ENCODE peak calls at places on chromosome 1, in eight cellular contexts. One of them, this sample, is unnamed.

GRCh38 chr1:212287261-212287895 is 2.2 kb downstream of the PPP2R5A start:
- DNase-seq in astrocyte of the spinal cord: no peak
- DNase-seq in brain microvascular endothelial cell: no peak
- DNase-seq in RWPE1: no peak
- DNase-seq in MCF 10A: peak; percentile 34
- DNase-seq in H9: no peak
- DNase-seq in GM13976: no peak
- DNase-seq in hepatocyte: no peak
- DNase-seq in this sample: no peak

GRCh38 chr1:205923663-205924435 is 19.4 kb downstream of the SLC26A9 start:
- DNase-seq in astrocyte of the spinal cord: no peak
- DNase-seq in brain microvascular endothelial cell: no peak
- DNase-seq in RWPE1: no peak
- DNase-seq in MCF 10A: no peak
- DNase-seq in H9: no peak
- DNase-seq in GM13976: no peak
- DNase-seq in hepatocyte: no peak
- DNase-seq in this sample: no peak

GRCh38 chr1:6056549-6056948 is 10.9 kb downstream of the KCNAB2 start:
- DNase-seq in astrocyte of the spinal cord: no peak
- DNase-seq in brain microvascular endothelial cell: no peak
- DNase-seq in RWPE1: no peak
- DNase-seq in MCF 10A: no peak
- DNase-seq in H9: no peak
- DNase-seq in GM13976: no peak
- DNase-seq in hepatocyte: no peak
- DNase-seq in this sample: no peak

GRCh38 chr1:15525043-15525958 is 1.3 kb upstream of the CASP9 start:
- DNase-seq in astrocyte of the spinal cord: peak; percentile 18
- DNase-seq in brain microvascular endothelial cell: no peak
- DNase-seq in RWPE1: peak; percentile 99
- DNase-seq in MCF 10A: peak; percentile 99
- DNase-seq in H9: no peak
- DNase-seq in GM13976: no peak
- DNase-seq in hepatocyte: peak; percentile 31
- DNase-seq in this sample: peak; percentile 99

GRCh38 chr1:96715482-96715881 is 6.1 kb upstream of the PTBP2 start:
- DNase-seq in astrocyte of the spinal cord: no peak
- DNase-seq in brain microvascular endothelial cell: no peak
- DNase-seq in RWPE1: no peak
- DNase-seq in MCF 10A: no peak
- DNase-seq in H9: peak; percentile 70
- DNase-seq in GM13976: no peak
- DNase-seq in hepatocyte: no peak
- DNase-seq in this sample: no peak

GRCh38 chr1:22143065-22143514 is at the start of gene WNT4:
- DNase-seq in astrocyte of the spinal cord: no peak
- DNase-seq in brain microvascular endothelial cell: no peak
- DNase-seq in RWPE1: peak; percentile 72
- DNase-seq in MCF 10A: peak; percentile 34
- DNase-seq in H9: peak; percentile 62
- DNase-seq in GM13976: peak; percentile 88
- DNase-seq in hepatocyte: peak; percentile 75
- DNase-seq in this sample: peak; percentile 81

GRCh38 chr1:32321712-32322291 is 14.2 kb downstream of the MARCKSL1 start:
- DNase-seq in astrocyte of the spinal cord: no peak
- DNase-seq in brain microvascular endothelial cell: no peak
- DNase-seq in RWPE1: no peak
- DNase-seq in MCF 10A: no peak
- DNase-seq in H9: no peak
- DNase-seq in GM13976: no peak
- DNase-seq in hepatocyte: peak; percentile 79
- DNase-seq in this sample: no peak

GRCh38 chr1:66246371-66247262 is 287.3 kb upstream of the SGIP1 start:
- DNase-seq in astrocyte of the spinal cord: no peak
- DNase-seq in brain microvascular endothelial cell: no peak
- DNase-seq in RWPE1: no peak
- DNase-seq in MCF 10A: no peak
- DNase-seq in H9: no peak
- DNase-seq in GM13976: no peak
- DNase-seq in hepatocyte: no peak
- DNase-seq in this sample: no peak

GRCh38 chr1:156860113-156860638 is 489 bp upstream of the NTRK1 start:
- DNase-seq in astrocyte of the spinal cord: peak; percentile 44
- DNase-seq in brain microvascular endothelial cell: peak; percentile 23
- DNase-seq in RWPE1: peak; percentile 62
- DNase-seq in MCF 10A: peak; percentile 60
- DNase-seq in H9: peak; percentile 71
- DNase-seq in GM13976: peak; percentile 90
- DNase-seq in hepatocyte: peak; percentile 61
- DNase-seq in this sample: no peak

GRCh38 chr1:229557214-229557850 is 1.2 kb downstream of the ABCB10 start:
- DNase-seq in astrocyte of the spinal cord: peak; percentile 18
- DNase-seq in brain microvascular endothelial cell: no peak
- DNase-seq in RWPE1: no peak
- DNase-seq in MCF 10A: peak; percentile 48
- DNase-seq in H9: no peak
- DNase-seq in GM13976: peak; percentile 52
- DNase-seq in hepatocyte: peak; percentile 29
- DNase-seq in this sample: no peak

GRCh38 chr1:40592107-40592773 is 60.8 kb downstream of the ZNF684 start:
- DNase-seq in astrocyte of the spinal cord: peak; percentile 27
- DNase-seq in brain microvascular endothelial cell: peak; percentile 38
- DNase-seq in RWPE1: peak; percentile 34
- DNase-seq in MCF 10A: peak; percentile 64
- DNase-seq in H9: peak; percentile 33
- DNase-seq in GM13976: no peak
- DNase-seq in hepatocyte: peak; percentile 34
- DNase-seq in this sample: no peak

GRCh38 chr1:9100471-9101043 is 28.3 kb downstream of the GPR157 start:
- DNase-seq in astrocyte of the spinal cord: peak; percentile 50
- DNase-seq in brain microvascular endothelial cell: peak; percentile 49
- DNase-seq in RWPE1: no peak
- DNase-seq in MCF 10A: no peak
- DNase-seq in H9: no peak
- DNase-seq in GM13976: peak; percentile 6
- DNase-seq in hepatocyte: peak; percentile 35
- DNase-seq in this sample: no peak

GRCh38 chr1:17802164-17802563 is 47.0 kb downstream of the ACTL8 start:
- DNase-seq in astrocyte of the spinal cord: no peak
- DNase-seq in brain microvascular endothelial cell: peak; percentile 7
- DNase-seq in RWPE1: no peak
- DNase-seq in MCF 10A: no peak
- DNase-seq in H9: no peak
- DNase-seq in GM13976: no peak
- DNase-seq in hepatocyte: no peak
- DNase-seq in this sample: no peak

GRCh38 chr1:207223162-207223561 is 98.3 kb upstream of the CD55 start:
- DNase-seq in astrocyte of the spinal cord: no peak
- DNase-seq in brain microvascular endothelial cell: no peak
- DNase-seq in RWPE1: peak; percentile 23
- DNase-seq in MCF 10A: no peak
- DNase-seq in H9: no peak
- DNase-seq in GM13976: no peak
- DNase-seq in hepatocyte: no peak
- DNase-seq in this sample: no peak

GRCh38 chr1:199298825-199299224 is 660.0 kb downstream of the PTPRC start:
- DNase-seq in astrocyte of the spinal cord: no peak
- DNase-seq in brain microvascular endothelial cell: no peak
- DNase-seq in RWPE1: no peak
- DNase-seq in MCF 10A: no peak
- DNase-seq in H9: no peak
- DNase-seq in GM13976: no peak
- DNase-seq in hepatocyte: no peak
- DNase-seq in this sample: no peak

GRCh38 chr1:25666437-25666836 is 49.8 kb downstream of the MAN1C1 start:
- DNase-seq in astrocyte of the spinal cord: no peak
- DNase-seq in brain microvascular endothelial cell: no peak
- DNase-seq in RWPE1: no peak
- DNase-seq in MCF 10A: no peak
- DNase-seq in H9: no peak
- DNase-seq in GM13976: no peak
- DNase-seq in hepatocyte: no peak
- DNase-seq in this sample: no peak

GRCh38 chr1:153190373-153190772 is 12.9 kb upstream of the LELP1 start:
- DNase-seq in astrocyte of the spinal cord: no peak
- DNase-seq in brain microvascular endothelial cell: no peak
- DNase-seq in RWPE1: peak; percentile 22
- DNase-seq in MCF 10A: peak; percentile 62
- DNase-seq in H9: no peak
- DNase-seq in GM13976: no peak
- DNase-seq in hepatocyte: no peak
- DNase-seq in this sample: no peak

GRCh38 chr1:153195216-153195615 is 8.0 kb upstream of the LELP1 start:
- DNase-seq in astrocyte of the spinal cord: no peak
- DNase-seq in brain microvascular endothelial cell: no peak
- DNase-seq in RWPE1: no peak
- DNase-seq in MCF 10A: no peak
- DNase-seq in H9: no peak
- DNase-seq in GM13976: no peak
- DNase-seq in hepatocyte: no peak
- DNase-seq in this sample: no peak

GRCh38 chr1:153194331-153195050 is 8.7 kb upstream of the LELP1 start:
- DNase-seq in astrocyte of the spinal cord: no peak
- DNase-seq in brain microvascular endothelial cell: no peak
- DNase-seq in RWPE1: no peak
- DNase-seq in MCF 10A: no peak
- DNase-seq in H9: no peak
- DNase-seq in GM13976: no peak
- DNase-seq in hepatocyte: no peak
- DNase-seq in this sample: no peak

GRCh38 chr1:153192697-153193096 is 10.5 kb upstream of the LELP1 start:
- DNase-seq in astrocyte of the spinal cord: no peak
- DNase-seq in brain microvascular endothelial cell: no peak
- DNase-seq in RWPE1: peak; percentile 57
- DNase-seq in MCF 10A: peak; percentile 77
- DNase-seq in H9: peak; percentile 43
- DNase-seq in GM13976: peak; percentile 24
- DNase-seq in hepatocyte: no peak
- DNase-seq in this sample: no peak
- TF ChIP-seq CTCF in astrocyte of the spinal cord: peak; percentile 6
- TF ChIP-seq CTCF in brain microvascular endothelial cell: peak; percentile 21
- TF ChIP-seq CTCF in RWPE1: peak; percentile 54
- TF ChIP-seq CTCF in MCF 10A: peak; percentile 98
- TF ChIP-seq CTCF in H9: peak; percentile 91
- TF ChIP-seq CTCF in GM13976: peak; percentile 34
- TF ChIP-seq CTCF in hepatocyte: peak; percentile 17
- TF ChIP-seq CTCF in this sample: no peak

GRCh38 chr1:171985639-171986038 is 144.3 kb downstream of the DNM3 start:
- DNase-seq in astrocyte of the spinal cord: no peak
- DNase-seq in brain microvascular endothelial cell: no peak
- DNase-seq in RWPE1: no peak
- DNase-seq in MCF 10A: peak; percentile 30
- DNase-seq in H9: peak; percentile 53
- DNase-seq in GM13976: no peak
- DNase-seq in hepatocyte: peak; percentile 17
- DNase-seq in this sample: no peak

GRCh38 chr1:171984850-171985485 is 143.7 kb downstream of the DNM3 start:
- DNase-seq in astrocyte of the spinal cord: peak; percentile 38
- DNase-seq in brain microvascular endothelial cell: no peak
- DNase-seq in RWPE1: peak; percentile 44
- DNase-seq in MCF 10A: peak; percentile 52
- DNase-seq in H9: no peak
- DNase-seq in GM13976: peak; percentile 38
- DNase-seq in hepatocyte: peak; percentile 44
- DNase-seq in this sample: no peak

GRCh38 chr1:171984262-171984661 is 143.0 kb downstream of the DNM3 start:
- DNase-seq in astrocyte of the spinal cord: no peak
- DNase-seq in brain microvascular endothelial cell: no peak
- DNase-seq in RWPE1: no peak
- DNase-seq in MCF 10A: no peak
- DNase-seq in H9: no peak
- DNase-seq in GM13976: no peak
- DNase-seq in hepatocyte: no peak
- DNase-seq in this sample: no peak

GRCh38 chr1:171988243-171988642 is 146.9 kb downstream of the DNM3 start:
- DNase-seq in astrocyte of the spinal cord: no peak
- DNase-seq in brain microvascular endothelial cell: no peak
- DNase-seq in RWPE1: no peak
- DNase-seq in MCF 10A: no peak
- DNase-seq in H9: no peak
- DNase-seq in GM13976: no peak
- DNase-seq in hepatocyte: no peak
- DNase-seq in this sample: no peak

DNA sequence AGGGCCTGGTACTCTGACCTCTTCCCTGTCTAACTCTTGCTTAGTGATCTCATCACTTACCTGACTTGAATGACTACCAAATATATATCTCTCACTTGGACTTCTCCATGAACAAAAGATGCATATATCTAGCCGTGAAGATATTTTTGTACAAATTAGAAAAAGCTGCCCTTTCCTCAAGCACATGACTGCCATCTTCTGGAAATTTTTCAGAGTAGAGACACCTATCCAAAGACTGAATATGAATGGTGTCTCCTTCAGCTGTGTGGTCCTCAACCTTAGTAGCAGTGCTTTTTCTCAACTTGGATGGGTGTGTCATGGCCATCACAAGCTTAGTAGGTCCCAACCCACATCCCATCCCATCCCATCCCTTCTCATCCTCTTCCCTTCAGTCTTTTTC is 142.3 kb downstream of the DNM3 start:
- DNase-seq in astrocyte of the spinal cord: peak; percentile 33
- DNase-seq in brain microvascular endothelial cell: no peak
- DNase-seq in RWPE1: no peak
- DNase-seq in MCF 10A: peak; percentile 52
- DNase-seq in H9: no peak
- DNase-seq in GM13976: no peak
- DNase-seq in hepatocyte: peak; percentile 26
- DNase-seq in this sample: no peak
- TF ChIP-seq CTCF in astrocyte of the spinal cord: peak; percentile 43
- TF ChIP-seq CTCF in brain microvascular endothelial cell: peak; percentile 52
- TF ChIP-seq CTCF in RWPE1: no peak
- TF ChIP-seq CTCF in MCF 10A: peak; percentile 66
- TF ChIP-seq CTCF in H9: peak; percentile 46
- TF ChIP-seq CTCF in GM13976: no peak
- TF ChIP-seq CTCF in hepatocyte: peak; percentile 50
- TF ChIP-seq CTCF in this sample: peak; percentile 41

GRCh38 chr1:33327587-33328325 is 6.9 kb upstream of the A3GALT2 start:
- DNase-seq in astrocyte of the spinal cord: peak; percentile 97
- DNase-seq in brain microvascular endothelial cell: peak; percentile 97
- DNase-seq in RWPE1: peak; percentile 71
- DNase-seq in MCF 10A: peak; percentile 98
- DNase-seq in H9: no peak
- DNase-seq in GM13976: no peak
- DNase-seq in hepatocyte: peak; percentile 46
- DNase-seq in this sample: peak; percentile 79
- TF ChIP-seq CTCF in astrocyte of the spinal cord: no peak
- TF ChIP-seq CTCF in brain microvascular endothelial cell: peak; percentile 22
- TF ChIP-seq CTCF in RWPE1: no peak
- TF ChIP-seq CTCF in MCF 10A: no peak
- TF ChIP-seq CTCF in H9: no peak
- TF ChIP-seq CTCF in GM13976: no peak
- TF ChIP-seq CTCF in hepatocyte: no peak
- TF ChIP-seq CTCF in this sample: no peak

DNA sequence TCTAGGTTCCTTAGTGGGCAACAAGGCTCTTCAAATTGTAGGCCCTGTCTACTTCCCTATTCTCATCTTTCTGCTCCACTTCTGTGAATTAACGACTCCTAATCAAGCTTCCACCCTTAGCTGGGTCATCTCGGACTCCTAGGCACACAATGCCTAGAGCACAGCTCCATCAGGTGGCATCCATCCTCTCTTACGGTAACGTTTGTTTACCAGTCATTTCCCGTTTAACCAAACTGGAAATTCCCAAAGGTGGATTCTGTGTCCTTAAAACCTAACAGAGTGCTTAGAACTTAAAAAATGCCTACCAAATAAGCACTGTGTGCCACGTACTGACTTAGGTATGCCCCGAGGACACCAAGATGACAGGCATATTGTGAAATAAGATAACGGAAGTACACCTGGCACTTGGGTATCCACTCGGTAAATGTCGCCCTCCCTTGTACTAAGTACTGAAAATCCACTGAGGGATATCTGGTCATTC is 1.5 kb downstream of the PARP1 start:
- DNase-seq in astrocyte of the spinal cord: peak; percentile 1
- DNase-seq in brain microvascular endothelial cell: no peak
- DNase-seq in RWPE1: peak; percentile 77
- DNase-seq in MCF 10A: peak; percentile 81
- DNase-seq in H9: peak; percentile 22
- DNase-seq in GM13976: no peak
- DNase-seq in hepatocyte: no peak
- DNase-seq in this sample: no peak
- TF ChIP-seq CTCF in astrocyte of the spinal cord: no peak
- TF ChIP-seq CTCF in brain microvascular endothelial cell: no peak
- TF ChIP-seq CTCF in RWPE1: no peak
- TF ChIP-seq CTCF in MCF 10A: no peak
- TF ChIP-seq CTCF in H9: no peak
- TF ChIP-seq CTCF in GM13976: no peak
- TF ChIP-seq CTCF in hepatocyte: no peak
- TF ChIP-seq CTCF in this sample: no peak

This sample was measured in upper lobe of right lung.